ENCODE peak calls at places on chromosomes 3 and 15, in four cellular contexts. G is heart right ventricle, L is PC-9, X is AG10803. U is an unnamed sample.

GRCh38 chr3:42749753-42750231 is 23.3 kb downstream of the CCDC13 start:
- DNase-seq in G (no peak), L (peak), X (peak), U (no peak)

GRCh38 chr3:126389112-126389791 is 5.5 kb upstream of the CFAP100 start:
- DNase-seq in G (peak), L (peak), X (peak), U (peak)

GRCh38 chr3:184300377-184300717 is 1.3 kb downstream of the PSMD2 start:
- DNase-seq in G (no peak), L (no peak), X (peak), U (no peak)

GRCh38 chr15:32743411-32744145 is 25.8 kb downstream of the GREM1 start:
- DNase-seq in G (no peak), L (no peak), X (no peak), U (no peak)

GRCh38 chr15:57462391-57462790 is 86.1 kb downstream of the CGNL1 start:
- DNase-seq in G (no peak), L (no peak), X (no peak), U (no peak)

GRCh38 chr15:62125763-62126162 is 39.3 kb downstream of the C2CD4B start:
- DNase-seq in G (no peak), L (no peak), X (peak), U (peak)

GRCh38 chr15:32152574-32152973 is 122.3 kb downstream of the CHRNA7 start:
- DNase-seq in G (no peak), L (no peak), X (no peak), U (no peak)

GRCh38 chr3:155516439-155516838 is 223.0 kb upstream of the STRIT1 start:
- DNase-seq in G (no peak), L (no peak), X (no peak), U (no peak)

GRCh38 chr3:29240248-29240647 is 40.6 kb upstream of the RBMS3 start:
- DNase-seq in G (no peak), L (no peak), X (peak), U (no peak)

GRCh38 chr3:67329358-67329757 is 325.1 kb downstream of the SUCLG2 start:
- DNase-seq in G (no peak), L (no peak), X (no peak), U (no peak)

GRCh38 chr3:96449803-96450202 is 364.6 kb upstream of the EPHA6 start:
- DNase-seq in G (no peak), L (no peak), X (no peak), U (peak)

GRCh38 chr3:109098245-109098644 is 19.7 kb downstream of the MORC1 start:
- DNase-seq in G (no peak), L (peak), X (no peak), U (peak)

GRCh38 chr15:78316211-78317077 is 17.0 kb upstream of the SKIC8 start:
- DNase-seq in G (no peak), L (peak), X (no peak), U (no peak)

GRCh38 chr3:72274511-72275295 is 489.8 kb upstream of the PROK2 start:
- DNase-seq in G (no peak), L (no peak), X (peak), U (peak)

GRCh38 chr3:150278843-150279341 is 129.2 kb upstream of the TSC22D2 start:
- DNase-seq in G (no peak), L (no peak), X (no peak), U (peak)

GRCh38 chr3:45180051-45180450 is 33.9 kb upstream of the CDCP1 start:
- DNase-seq in G (no peak), L (no peak), X (peak), U (no peak)

GRCh38 chr15:90914240-90915080 is 11.4 kb downstream of the MAN2A2 start:
- DNase-seq in G (no peak), L (no peak), X (no peak), U (no peak)

GRCh38 chr3:177673105-177673804 is 476.0 kb upstream of the TBL1XR1 start:
- DNase-seq in G (no peak), L (no peak), X (peak), U (no peak)

GRCh38 chr3:193827831-193828230 is 234.8 kb downstream of the OPA1 start:
- DNase-seq in G (no peak), L (no peak), X (peak), U (no peak)

GRCh38 chr3:8709287-8709686 is 24.3 kb upstream of the CAV3 start:
- DNase-seq in G (no peak), L (no peak), X (no peak), U (no peak)

GRCh38 chr3:140827894-140828293 is 113.7 kb upstream of the SLC25A36 start:
- DNase-seq in G (no peak), L (no peak), X (no peak), U (no peak)

GRCh38 chr3:19231792-19232461 is 83.6 kb downstream of the KCNH8 start:
- DNase-seq in G (no peak), L (no peak), X (no peak), U (no peak)

GRCh38 chr3:126339466-126339865 is 17.7 kb downstream of the KLF15 start:
- DNase-seq in G (no peak), L (no peak), X (no peak), U (no peak)

GRCh38 chr3:44468572-44469520 is 8.6 kb downstream of the ZNF445 start:
- DNase-seq in G (no peak), L (peak), X (peak), U (peak)

GRCh38 chr15:65305144-65305758 is 774 bp downstream of the RNU5B-1 start:
- DNase-seq in G (no peak), L (no peak), X (no peak), U (no peak)

GRCh38 chr3:37140899-37141541 is 33.4 kb downstream of the LRRFIP2 start:
- DNase-seq in G (no peak), L (no peak), X (no peak), U (no peak)

GRCh38 chr15:52257734-52258062 is 37.9 kb downstream of the MYO5C start:
- DNase-seq in G (no peak), L (peak), X (peak), U (no peak)

GRCh38 chr3:165712382-165712781 is 124.8 kb downstream of the BCHE start:
- DNase-seq in G (no peak), L (no peak), X (no peak), U (no peak)

GRCh38 chr3:36843065-36844051 is 79.0 kb upstream of the DCLK3 start:
- DNase-seq in G (no peak), L (no peak), X (peak), U (peak)

GRCh38 chr3:127903596-127903995 is 11.4 kb upstream of the KBTBD12 start:
- DNase-seq in G (no peak), L (no peak), X (no peak), U (no peak)

GRCh38 chr15:44593042-44593736 is 56.2 kb downstream of the EIF3J start:
- DNase-seq in G (no peak), L (no peak), X (no peak), U (no peak)
- TF ChIP-seq CTCF in G (peak), L (peak), X (peak), U (no peak)

GRCh38 chr3:14988988-14989394 is 41.6 kb downstream of the NR2C2 start:
- DNase-seq in G (no peak), L (no peak), X (no peak), U (no peak)
- H3K4me3 ChIP-seq in G (no peak), L (no peak), X (no peak), U (no peak)

GRCh38 chr3:117721866-117722265 is 1012.3 kb downstream of the TUSC7 start:
- DNase-seq in G (no peak), L (no peak), X (no peak), U (no peak)

GRCh38 chr3:117722856-117723255 is 1013.3 kb downstream of the TUSC7 start:
- DNase-seq in G (no peak), L (no peak), X (no peak), U (no peak)

GRCh38 chr3:117725314-117725713 is 1015.7 kb downstream of the TUSC7 start:
- DNase-seq in G (no peak), L (no peak), X (no peak), U (no peak)

GRCh38 chr3:117719316-117719926 is 1009.8 kb downstream of the TUSC7 start:
- DNase-seq in G (no peak), L (no peak), X (peak), U (peak)
- TF ChIP-seq CTCF in G (peak), L (peak), X (peak), U (peak)

DNA sequence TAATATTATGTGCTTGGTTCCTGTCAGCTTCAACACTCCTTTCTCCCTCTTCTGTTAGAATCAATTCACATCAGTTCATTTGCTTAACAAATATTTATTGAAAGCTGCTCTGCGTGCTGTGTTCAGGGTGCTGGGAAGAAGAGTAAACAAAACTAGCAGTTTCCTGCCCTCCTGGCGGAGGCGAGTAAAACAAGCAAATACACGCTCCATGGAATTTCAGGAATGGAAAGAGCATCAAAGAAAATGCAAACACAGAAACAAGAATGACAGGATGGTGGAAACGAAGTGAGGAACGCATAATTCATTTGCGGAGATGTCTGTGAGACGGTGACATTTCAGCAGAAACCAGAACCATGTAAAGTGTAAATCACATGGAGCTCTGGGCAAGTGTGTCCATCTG is 49.4 kb upstream of the SPTSSB start:
- DNase-seq in G (no peak), L (peak), X (no peak), U (peak)
- H3K4me3 ChIP-seq in G (no peak), L (no peak), X (no peak), U (no peak)

GRCh38 chr3:98530676-98531075 is 1.1 kb upstream of the GPR15 start:
- DNase-seq in G (no peak), L (no peak), X (no peak), U (no peak)
- TF ChIP-seq CTCF in G (no peak), L (no peak), X (no peak), U (no peak)

GRCh38 chr15:41621200-41622193 is 38.7 kb upstream of the MGA start:
- DNase-seq in G (peak), L (peak), X (peak), U (peak)
- H3K4me3 ChIP-seq in G (peak), L (peak), X (peak), U (peak)

GRCh38 chr3:56089739-56090138 is 378.5 kb downstream of the ERC2 start:
- DNase-seq in G (no peak), L (no peak), X (no peak), U (no peak)
- TF ChIP-seq CTCF in G (no peak), L (no peak), X (no peak), U (no peak)

GRCh38 chr3:10224794-10225660 is 23.2 kb upstream of the TATDN2 start:
- DNase-seq in G (peak), L (peak), X (peak), U (peak)
- H3K4me3 ChIP-seq in G (no peak), L (no peak), X (no peak), U (no peak)

GRCh38 chr3:7672124-7672523 is 811.2 kb downstream of the GRM7 start:
- DNase-seq in G (no peak), L (no peak), X (no peak), U (no peak)
- TF ChIP-seq CTCF in G (no peak), L (no peak), X (no peak), U (no peak)

DNA sequence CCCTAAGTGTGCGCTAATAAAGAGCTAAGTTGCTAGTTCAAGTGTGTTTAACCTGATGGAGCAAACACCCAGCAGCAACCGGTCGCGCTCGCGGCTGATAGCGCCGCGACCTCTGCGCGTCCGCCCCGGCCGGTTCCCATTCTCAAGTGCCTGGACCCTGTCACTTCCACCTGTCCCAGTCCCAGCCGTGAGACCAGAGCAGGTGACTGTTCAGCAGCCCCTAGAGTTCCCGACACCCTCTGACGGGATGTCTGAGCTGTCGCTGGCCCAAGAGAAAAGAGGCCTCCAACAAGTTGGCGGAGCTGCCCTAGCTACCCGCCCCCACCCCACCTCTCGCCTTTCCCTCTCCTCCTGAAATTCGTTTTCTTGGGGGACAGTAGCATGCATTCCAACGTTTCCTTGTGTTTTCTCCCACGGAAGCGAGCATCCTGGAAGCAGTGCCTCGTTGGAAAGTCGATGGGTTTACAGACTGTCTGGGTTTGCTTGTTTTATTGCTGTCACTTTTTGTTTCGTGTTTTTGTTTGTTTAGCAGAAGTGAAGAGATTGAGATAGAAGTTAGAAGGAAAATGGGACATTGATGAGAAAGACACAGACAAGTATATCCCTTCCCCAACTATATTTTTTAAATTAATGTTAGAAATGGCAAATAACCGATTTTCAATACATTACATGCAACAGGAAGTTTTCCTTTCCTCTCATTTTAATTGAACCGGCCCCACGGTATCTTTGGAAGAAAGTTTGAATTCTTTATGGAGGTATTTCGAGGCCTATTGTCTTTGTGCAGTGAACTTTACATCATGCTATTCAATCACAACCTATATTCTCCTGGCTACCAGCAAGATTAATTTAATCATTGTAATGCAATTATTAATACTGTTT is 3.2 kb upstream of the MECOM start:
- DNase-seq in G (no peak), L (no peak), X (no peak), U (no peak)
- H3K4me3 ChIP-seq in G (no peak), L (no peak), X (no peak), U (no peak)

U was measured in LNCaP clone FGC.